ENCODE peak calls at places on chromosomes 1 and 21, in nine cellular contexts. L, K, R, W, S, J, D, O and X are unnamed samples.

GRCh38 chr1:246281639-246282038 is 225.4 kb downstream of the SMYD3 start:
- DNase-seq in L (no peak), K (no peak), R (no peak), W (no peak), S (no peak), J (no peak), D (no peak), O (no peak), X (no peak)

GRCh38 chr1:230159580-230159979 is 92.5 kb downstream of the GALNT2 start:
- DNase-seq in L (no peak), K (no peak), R (no peak), W (no peak), S (no peak), J (no peak), D (no peak), O (no peak), X (no peak)

GRCh38 chr21:27429612-27430361 is 462.9 kb upstream of the ADAMTS5 start:
- DNase-seq in L (no peak), K (no peak), R (no peak), W (peak; percentile 94), S (no peak), J (peak; percentile 51), D (no peak), O (no peak), X (no peak)

GRCh38 chr1:154014154-154014910 is 23.8 kb downstream of the RPS27 start:
- DNase-seq in L (no peak), K (no peak), R (no peak), W (peak; percentile 84), S (no peak), J (peak; percentile 25), D (no peak), O (no peak), X (no peak)

GRCh38 chr1:44464361-44464760 is 59.3 kb downstream of the RNF220 start:
- DNase-seq in L (no peak), K (no peak), R (no peak), W (peak; percentile 15), S (no peak), J (peak; percentile 67), D (no peak), O (no peak), X (no peak)

GRCh38 chr1:18793164-18793563 is 66.3 kb downstream of the TAS1R2 start:
- DNase-seq in L (no peak), K (no peak), R (no peak), W (no peak), S (no peak), J (no peak), D (no peak), O (no peak), X (no peak)

GRCh38 chr1:91759076-91759475 is 126.9 kb downstream of the TGFBR3 start:
- DNase-seq in L (no peak), K (no peak), R (no peak), W (no peak), S (no peak), J (no peak), D (no peak), O (no peak), X (no peak)

GRCh38 chr1:111735858-111736544 is 3.2 kb downstream of the INKA2 start:
- DNase-seq in L (no peak), K (no peak), R (peak; percentile 88), W (no peak), S (no peak), J (no peak), D (no peak), O (no peak), X (peak; percentile 40)

GRCh38 chr1:42684139-42684538 is 1.9 kb downstream of the YBX1 start:
- DNase-seq in L (no peak), K (peak; percentile 12), R (no peak), W (peak; percentile 20), S (no peak), J (no peak), D (no peak), O (no peak), X (no peak)

GRCh38 chr1:228273720-228274451 is 66.0 kb downstream of the OBSCN start:
- DNase-seq in L (no peak), K (no peak), R (no peak), W (no peak), S (no peak), J (no peak), D (no peak), O (peak; percentile 19), X (no peak)
- TF ChIP-seq CTCF in L (no peak), K (no peak), R (no peak), W (no peak), S (no peak), J (no peak), D (no peak), O (no peak), X (no peak)

DNA sequence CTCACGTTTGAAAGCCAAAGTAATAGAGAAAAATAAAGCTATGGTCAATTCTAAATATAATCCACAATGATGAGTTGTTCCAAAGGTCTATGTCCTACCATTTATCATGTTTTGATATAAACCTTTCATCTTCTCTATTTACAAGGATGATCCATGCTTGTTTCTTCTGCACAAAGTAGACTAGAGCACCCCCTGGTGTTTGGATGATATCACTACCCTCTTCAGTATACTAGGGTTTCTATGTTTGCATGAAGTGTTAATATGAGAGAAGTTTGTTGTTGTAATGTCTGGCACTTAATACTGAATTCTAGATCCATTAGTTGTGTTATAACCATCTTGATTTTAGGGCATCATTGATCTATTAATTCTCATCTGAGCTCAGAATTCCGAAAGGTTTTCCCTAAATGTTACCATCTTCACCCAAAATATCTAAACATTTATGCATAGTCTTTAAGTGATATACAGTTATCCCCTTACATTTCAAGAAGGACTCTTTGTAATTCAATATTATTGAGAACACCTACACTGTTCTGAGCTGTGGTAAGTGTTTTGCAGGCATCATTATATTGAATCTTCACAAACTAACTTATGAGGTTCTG is 21.1 kb downstream of the CLDN8 start:
- DNase-seq in L (peak; percentile 61), K (peak; percentile 27), R (no peak), W (peak; percentile 57), S (no peak), J (no peak), D (no peak), O (no peak), X (no peak)
- TF ChIP-seq CTCF in L (peak; percentile 72), K (peak; percentile 81), R (peak; percentile 85), W (peak; percentile 78), S (no peak), J (peak; percentile 51), D (no peak), O (peak; percentile 7), X (peak; percentile 58)

DNA sequence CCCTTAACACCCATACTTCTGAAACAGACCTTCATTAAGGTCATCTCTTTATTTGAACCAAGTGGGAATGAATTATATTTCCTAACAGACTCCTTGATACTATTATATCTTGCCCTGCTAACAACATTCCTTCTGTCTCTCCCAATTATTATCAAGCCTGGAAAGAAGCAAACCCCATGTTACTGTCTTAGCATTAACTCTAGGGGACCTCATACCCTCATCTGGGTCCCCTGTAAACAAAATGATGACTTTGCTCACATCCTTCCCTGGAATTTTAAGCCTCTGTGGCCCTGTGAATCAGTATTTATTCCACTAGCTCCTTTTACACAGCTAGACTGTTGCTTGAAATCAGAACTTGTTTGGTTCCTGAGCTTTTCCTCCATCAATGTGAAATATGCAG is 38.3 kb upstream of the BCL10 start:
- DNase-seq in L (no peak), K (no peak), R (no peak), W (no peak), S (no peak), J (peak; percentile 34), D (no peak), O (no peak), X (no peak)
- TF ChIP-seq CTCF in L (no peak), K (no peak), R (no peak), W (no peak), S (no peak), J (no peak), D (no peak), O (no peak), X (no peak)

GRCh38 chr1:207997486-207998268 is 86.8 kb upstream of the CD34 start:
- DNase-seq in L (peak; percentile 75), K (peak; percentile 71), R (peak; percentile 77), W (peak; percentile 66), S (peak; percentile 70), J (peak; percentile 42), D (peak; percentile 81), O (peak; percentile 72), X (peak; percentile 75)
- TF ChIP-seq CTCF in L (peak; percentile 76), K (peak; percentile 85), R (peak; percentile 82), W (peak; percentile 65), S (peak; percentile 78), J (peak; percentile 84), D (peak; percentile 73), O (peak; percentile 80), X (peak; percentile 63)